ENCODE peak calls at places on chromosomes 11 and 22, in ten cellular contexts. K, M, I, X, R, V, A, O, N and G are unnamed samples.
A peak's percentile ranks its signal among the peaks of the same experiment; 100 is the strongest.

GRCh38 chr11:73980001-73980960 is 2.4 kb downstream of the UCP2 start:
- DNase-seq in M (no peak), K (no peak), X (no peak), I (peak; percentile 80), A (peak; percentile 75), O (no peak), R (peak; percentile 63), N (peak; percentile 39), V (peak; percentile 83), G (no peak)

GRCh38 chr11:79236541-79236971 is 204.3 kb downstream of the TENM4 start:
- DNase-seq in R (no peak), I (no peak), N (no peak), V (no peak), O (no peak), M (no peak), A (no peak), X (no peak), K (no peak), G (no peak)

GRCh38 chr11:110716361-110716760 is 4.1 kb upstream of the ARHGAP20 start:
- DNase-seq in X (no peak), K (no peak), R (no peak), V (no peak), M (no peak), A (no peak), O (no peak), N (no peak), I (no peak), G (no peak)

GRCh38 chr11:24496728-24497396 is at the start of gene LUZP2:
- DNase-seq in X (no peak), V (no peak), I (no peak), N (no peak), M (no peak), O (no peak), K (no peak), R (no peak), A (no peak), G (peak; percentile 79)

GRCh38 chr22:24471570-24471969 is 23.6 kb upstream of the UPB1 start:
- DNase-seq in V (no peak), X (no peak), N (no peak), I (no peak), A (no peak), K (peak; percentile 61), O (no peak), M (peak; percentile 75), R (peak; percentile 74), G (no peak)

GRCh38 chr22:46149493-46149997 is 781 bp upstream of the PPARA start:
- DNase-seq in I (peak; percentile 75), X (no peak), N (no peak), O (no peak), K (peak; percentile 70), V (peak; percentile 79), M (peak; percentile 57), A (no peak), R (peak; percentile 84), G (peak; percentile 61)

GRCh38 chr11:46557684-46558151 is 36.1 kb downstream of the AMBRA1 start:
- DNase-seq in X (peak; percentile 67), R (no peak), A (no peak), M (no peak), N (no peak), I (peak; percentile 39), V (no peak), O (no peak), K (no peak), G (peak; percentile 65)

GRCh38 chr11:134357545-134357839 is 25.7 kb downstream of the GLB1L2 start:
- DNase-seq in M (no peak), R (peak; percentile 47), V (no peak), O (no peak), K (no peak), X (no peak), N (no peak), I (no peak), A (no peak), G (peak; percentile 41)

GRCh38 chr11:92393218-92393617 is 168.6 kb downstream of the FAT3 start:
- DNase-seq in I (no peak), R (no peak), X (no peak), V (no peak), K (no peak), N (no peak), M (no peak), O (no peak), A (no peak), G (no peak)

GRCh38 chr11:58530236-58530635 is 22.3 kb upstream of the OR5B21 start:
- DNase-seq in K (no peak), X (no peak), N (no peak), O (no peak), A (no peak), V (no peak), I (no peak), M (no peak), R (no peak), G (no peak)
- TF ChIP-seq EP300 in K (no peak), X (no peak), N (no peak), O (no peak), A (no peak), V (no peak), I (no peak), M (no peak), R (no peak), G (no peak)

GRCh38 chr11:64317325-64317960 is at the start of gene TRMT112:
- DNase-seq in A (peak; percentile 98), I (peak; percentile 98), M (peak; percentile 98), R (peak; percentile 99), K (peak; percentile 97), O (peak; percentile 99), V (peak; percentile 96), X (peak; percentile 99), N (peak; percentile 70), G (peak; percentile 91)

GRCh38 chr11:64320556-64320955 is 2.6 kb downstream of the PRDX5 start:
- DNase-seq in R (no peak), M (no peak), A (no peak), V (no peak), I (no peak), K (no peak), X (no peak), O (no peak), N (no peak), G (no peak)

GRCh38 chr11:64319421-64319761 is 1.5 kb downstream of the PRDX5 start:
- DNase-seq in N (no peak), V (peak; percentile 28), X (no peak), R (peak; percentile 68), A (no peak), I (no peak), M (no peak), O (no peak), K (no peak), G (no peak)

GRCh38 chr11:64318694-64319420 is 936 bp downstream of the PRDX5 start:
- DNase-seq in A (no peak), M (no peak), R (peak; percentile 74), O (no peak), K (peak; percentile 54), N (peak; percentile 71), X (no peak), I (no peak), V (peak; percentile 41), G (no peak)

DNA sequence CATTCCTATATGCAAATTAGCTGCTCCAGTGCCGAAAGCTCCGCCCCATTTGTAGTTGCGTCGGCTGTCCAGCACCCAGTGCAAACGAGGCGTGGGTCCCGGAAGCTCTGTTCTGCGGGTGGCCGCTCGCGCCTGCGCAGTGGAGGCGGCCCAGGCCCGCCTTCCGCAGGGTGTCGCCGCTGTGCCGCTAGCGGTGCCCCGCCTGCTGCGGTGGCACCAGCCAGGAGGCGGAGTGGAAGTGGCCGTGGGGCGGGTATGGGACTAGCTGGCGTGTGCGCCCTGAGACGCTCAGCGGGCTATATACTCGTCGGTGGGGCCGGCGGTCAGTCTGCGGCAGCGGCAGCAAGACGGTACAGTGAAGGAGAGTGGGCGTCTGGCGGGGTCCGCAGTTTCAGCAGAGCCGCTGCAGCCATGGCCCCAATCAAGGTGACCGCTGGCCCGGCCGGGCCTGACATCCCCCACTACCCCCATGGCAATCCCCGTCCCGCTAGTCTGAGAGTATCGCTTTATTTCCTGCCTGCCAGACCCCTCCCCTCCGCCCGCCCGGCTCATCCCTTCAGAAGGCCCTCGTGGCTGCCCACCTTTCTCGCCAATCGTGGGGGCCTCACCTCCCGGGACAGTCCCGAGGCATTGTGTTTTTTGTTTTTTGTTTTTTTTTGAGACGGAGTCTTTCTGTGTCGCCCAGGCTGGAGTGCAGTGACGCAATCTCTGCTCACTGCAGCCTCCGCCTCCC is at the start of gene PRDX5:
- DNase-seq in K (peak; percentile 96), I (peak; percentile 97), A (peak; percentile 98), N (peak; percentile 94), R (peak; percentile 99), M (peak; percentile 93), V (peak; percentile 97), X (peak; percentile 98), O (peak; percentile 99), G (peak; percentile 98)
- TF ChIP-seq CTCF in K (peak; percentile 72), I (peak; percentile 57), A (no peak), N (peak; percentile 65), R (no peak), M (peak; percentile 72), V (peak; percentile 73), X (peak; percentile 60), O (peak; percentile 74), G (peak; percentile 58)

DNA sequence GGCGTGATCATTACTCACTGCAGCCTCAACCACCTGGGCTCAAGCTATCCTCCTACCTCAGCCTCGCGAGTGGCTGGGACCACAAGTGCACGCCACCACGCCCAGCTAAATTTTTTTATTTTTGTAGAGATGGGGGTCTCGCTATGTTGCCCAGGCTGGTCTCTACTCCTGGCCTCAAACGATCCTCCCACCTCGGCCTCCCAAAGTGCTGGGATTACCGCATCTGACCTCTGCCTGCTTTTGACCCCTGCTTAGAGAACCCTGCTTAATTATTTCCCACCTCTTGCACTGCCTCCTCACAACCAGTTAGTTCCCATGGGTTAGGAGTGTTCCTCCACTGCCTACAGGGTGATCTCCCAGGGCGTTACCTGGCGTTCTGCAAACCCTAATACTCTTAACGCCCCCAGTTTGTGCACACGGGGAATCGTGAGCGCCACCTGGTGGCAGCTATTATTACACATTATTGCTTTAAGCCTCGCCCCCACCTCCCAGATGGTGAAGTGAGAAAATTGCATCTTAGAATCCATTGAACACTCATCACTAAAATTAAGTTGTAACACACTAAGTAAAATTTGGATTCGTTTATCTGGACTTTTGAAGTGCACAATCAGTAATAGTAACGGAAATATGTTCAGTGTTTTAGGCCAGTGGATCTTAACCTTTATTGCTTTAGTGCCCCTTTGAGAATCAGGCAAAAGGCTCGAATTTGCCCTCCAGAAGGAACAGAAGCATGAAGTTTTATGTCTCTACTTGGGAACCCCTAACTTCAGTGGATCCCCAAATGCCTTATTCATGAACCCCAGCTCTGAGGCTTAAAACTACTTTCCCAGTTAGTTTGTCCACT is 61.4 kb upstream of the ASPHD2 start:
- DNase-seq in R (no peak), K (no peak), X (peak; percentile 49), M (no peak), O (no peak), N (peak; percentile 64), I (peak; percentile 41), V (peak; percentile 28), A (no peak), G (no peak)
- TF ChIP-seq EP300 in R (no peak), K (no peak), X (no peak), M (no peak), O (no peak), N (no peak), I (no peak), V (no peak), A (no peak), G (no peak)

DNA sequence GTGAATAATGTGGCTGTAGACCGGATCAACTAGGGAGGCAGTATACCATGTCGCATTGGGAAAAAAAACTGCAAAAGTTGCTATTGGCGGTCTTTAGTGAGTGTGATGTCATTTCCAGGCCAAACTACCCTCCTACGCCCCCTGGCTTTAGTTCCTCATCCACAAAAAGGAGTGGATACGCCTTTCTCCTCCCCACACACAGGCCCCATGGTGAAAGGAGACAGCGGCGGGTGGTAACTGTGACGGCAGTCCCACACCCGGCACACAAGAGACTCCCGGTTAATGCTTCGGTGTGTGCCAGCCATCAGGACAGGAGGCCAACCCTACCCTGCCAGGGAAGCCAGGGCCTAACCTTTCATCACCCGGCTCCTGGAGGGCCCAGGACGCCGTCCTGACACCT is 11.0 kb downstream of the TP53I11 start:
- DNase-seq in V (no peak), X (no peak), R (no peak), A (no peak), M (peak; percentile 26), K (no peak), I (no peak), O (no peak), N (peak; percentile 66), G (no peak)
- TF ChIP-seq CTCF in V (no peak), X (no peak), R (no peak), A (no peak), M (no peak), K (no peak), I (peak; percentile 8), O (no peak), N (peak; percentile 55), G (no peak)